ENCODE peak calls at places on chromosome 13, in five cellular contexts. V, Z, P, U and I are unnamed samples.

GRCh38 chr13:41700790-41701310 is 243.5 kb downstream of the RGCC start:
- DNase-seq in V (no peak), Z (peak; percentile 63), U (no peak), P (peak; percentile 82), I (no peak)

GRCh38 chr13:92838786-92839185 is 387.8 kb upstream of the GPC6 start:
- DNase-seq in Z (no peak), V (no peak), U (no peak), P (peak; percentile 86), I (no peak)

GRCh38 chr13:98446234-98446621 is 130.7 kb downstream of the STK24 start:
- DNase-seq in Z (no peak), P (no peak), U (no peak), V (no peak), I (no peak)

GRCh38 chr13:38951525-38952313 is 38.9 kb downstream of the STOML3 start:
- DNase-seq in Z (no peak), U (no peak), V (peak; percentile 30), P (no peak), I (no peak)

GRCh38 chr13:98761126-98761978 is 8.9 kb upstream of the SLC15A1 start:
- DNase-seq in Z (no peak), U (no peak), V (no peak), P (peak; percentile 81), I (no peak)

GRCh38 chr13:45196622-45197021 is 4.2 kb downstream of the KCTD4 start:
- DNase-seq in Z (no peak), V (no peak), P (peak; percentile 80), U (no peak), I (no peak)

GRCh38 chr13:108326318-108326717 is 56.8 kb downstream of the TNFSF13B start:
- DNase-seq in V (no peak), P (no peak), Z (no peak), U (no peak), I (no peak)

GRCh38 chr13:46311217-46311616 is 75.8 kb downstream of the RUBCNL start:
- DNase-seq in P (no peak), U (no peak), Z (no peak), V (no peak), I (no peak)

GRCh38 chr13:97122381-97122996 is 99.6 kb upstream of the MBNL2 start:
- DNase-seq in U (no peak), V (no peak), P (peak; percentile 87), Z (no peak), I (no peak)

GRCh38 chr13:99895428-99895998 is 76.1 kb downstream of the ZIC5 start:
- DNase-seq in V (peak; percentile 29), P (peak; percentile 9), U (no peak), Z (no peak), I (no peak)
- H3K4me3 ChIP-seq in V (peak overlapping the region; percentile 31), P (peak overlapping the region; percentile 38), U (peak overlapping the region; percentile 28), Z (no peak overlapping the region), I (peak overlapping the region; percentile 42)

GRCh38 chr13:112761701-112762689 is 72.2 kb downstream of the ATP11A start:
- DNase-seq in U (no peak), P (no peak), V (peak; percentile 54), Z (no peak), I (no peak)
- H3K4me3 ChIP-seq in U (no peak overlapping the region), P (no peak overlapping the region), V (no peak overlapping the region), Z (no peak overlapping the region), I (no peak overlapping the region)

GRCh38 chr13:79393564-79394249 is 12.3 kb downstream of the RBM26 start:
- DNase-seq in P (no peak), U (no peak), V (no peak), Z (no peak), I (no peak)
- H3K4me3 ChIP-seq in P (no peak overlapping the region), U (no peak overlapping the region), V (no peak overlapping the region), Z (no peak overlapping the region), I (no peak overlapping the region)

GRCh38 chr13:94706854-94707399 is 5.4 kb downstream of the SOX21 start:
- DNase-seq in U (no peak), Z (no peak), P (no peak), V (peak; percentile 96), I (peak; percentile 97)

GRCh38 chr13:94708971-94709614 is 3.3 kb downstream of the SOX21 start:
- DNase-seq in V (no peak), Z (no peak), P (no peak), U (no peak), I (no peak)

GRCh38 chr13:94708031-94708571 is 4.2 kb downstream of the SOX21 start:
- DNase-seq in V (peak; percentile 95), Z (no peak), P (no peak), U (no peak), I (peak; percentile 91)

GRCh38 chr13:94706101-94706853 is 6.1 kb downstream of the SOX21 start:
- DNase-seq in P (no peak), V (peak; percentile 73), Z (no peak), U (no peak), I (no peak)

DNA sequence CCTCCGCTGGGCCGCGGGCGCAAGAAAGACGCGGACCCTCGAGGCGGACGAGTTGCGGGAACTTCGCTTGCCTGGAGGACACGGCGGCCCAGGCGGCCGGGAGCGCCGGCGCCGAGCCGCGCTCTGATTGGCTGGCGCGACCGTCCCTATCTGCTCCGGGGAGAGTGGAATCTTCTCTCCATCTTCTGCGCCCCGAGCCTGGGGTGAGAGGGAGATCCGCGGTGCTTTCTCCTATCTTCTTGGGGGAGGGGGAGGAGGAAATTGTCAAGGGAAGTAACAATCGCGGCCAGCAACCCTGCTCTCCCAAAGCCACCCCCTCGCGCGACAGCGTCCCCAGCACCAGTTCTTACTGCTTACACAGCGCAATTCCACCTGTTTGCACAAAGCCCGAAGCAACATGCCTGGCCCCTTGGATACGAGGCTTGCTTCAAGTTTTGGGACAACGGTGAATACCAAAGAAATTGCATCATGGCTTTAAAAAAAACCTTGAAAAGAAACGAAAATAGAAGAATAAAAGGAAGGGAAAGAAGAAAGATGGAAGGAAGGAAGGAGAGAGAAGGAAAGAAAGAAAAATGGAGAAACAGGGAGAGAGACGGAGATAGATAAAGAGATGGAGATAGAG is 4.8 kb downstream of the SOX21 start:
- DNase-seq in V (peak; percentile 88), Z (no peak), U (peak; percentile 48), P (no peak), I (no peak)
- H3K4me3 ChIP-seq in V (peak overlapping the region; percentile 93), Z (no peak overlapping the region), U (peak overlapping the region; percentile 34), P (no peak overlapping the region), I (peak overlapping the region; percentile 88)